ENCODE peak calls at places on chromosomes 1 and 21, in five cellular contexts. X, Q, R, D and B are unnamed samples.
A peak's percentile ranks its signal among the peaks of the same experiment; 100 is the strongest.

GRCh38 chr1:3717715-3718601 is 34.3 kb upstream of the CCDC27 start:
- DNase-seq in X (no peak), Q (no peak), R (peak; percentile 83), D (no peak), B (no peak)

GRCh38 chr1:45876000-45876399 is 72.6 kb downstream of the MAST2 start:
- DNase-seq in X (no peak), Q (no peak), R (no peak), D (no peak), B (no peak)

GRCh38 chr1:184791199-184791935 is 36.7 kb upstream of the EDEM3 start:
- DNase-seq in X (no peak), Q (peak; percentile 18), R (no peak), D (no peak), B (no peak)

GRCh38 chr1:172585348-172585747 is 52.4 kb downstream of the SUCO start:
- DNase-seq in X (no peak), Q (no peak), R (no peak), D (no peak), B (peak; percentile 90)

GRCh38 chr1:41578712-41579335 is 94.3 kb upstream of the EDN2 start:
- DNase-seq in X (no peak), Q (peak; percentile 20), R (peak; percentile 42), D (no peak), B (peak; percentile 24)

GRCh38 chr21:34639882-34640788 is 25.2 kb upstream of the RCAN1 start:
- DNase-seq in X (no peak), Q (no peak), R (no peak), D (no peak), B (no peak)

GRCh38 chr21:43982489-43983078 is 29.5 kb upstream of the TRAPPC10 start:
- DNase-seq in X (no peak), Q (no peak), R (no peak), D (no peak), B (no peak)

GRCh38 chr1:11648039-11648438 is 6.2 kb downstream of the FBXO2 start:
- DNase-seq in X (peak; percentile 98), Q (no peak), R (no peak), D (no peak), B (no peak)

GRCh38 chr1:10170362-10170665 is 40.1 kb upstream of the KIF1B start:
- DNase-seq in X (no peak), Q (no peak), R (no peak), D (no peak), B (peak; percentile 26)

GRCh38 chr1:93717639-93718038 is 36.0 kb upstream of the BCAR3 start:
- DNase-seq in X (no peak), Q (no peak), R (no peak), D (no peak), B (no peak)

GRCh38 chr1:221697924-221698425 is 43.9 kb downstream of the DUSP10 start:
- DNase-seq in X (no peak), Q (no peak), R (no peak), D (no peak), B (peak; percentile 18)

GRCh38 chr1:69506310-69506709 is 61.4 kb upstream of the LRRC7 start:
- DNase-seq in X (no peak), Q (no peak), R (no peak), D (no peak), B (no peak)

GRCh38 chr1:43001434-43001833 is 42.8 kb upstream of the SLC2A1 start:
- DNase-seq in X (no peak), Q (no peak), R (no peak), D (no peak), B (no peak)

GRCh38 chr1:206560021-206560716 is 52.1 kb downstream of the EIF2D start:
- DNase-seq in X (no peak), Q (no peak), R (no peak), D (no peak), B (no peak)

GRCh38 chr1:236516929-236517704 is 6.7 kb upstream of the LGALS8 start:
- DNase-seq in X (no peak), Q (peak; percentile 54), R (no peak), D (no peak), B (peak; percentile 96)

GRCh38 chr1:221289103-221289502 is 409.9 kb downstream of the HLX start:
- DNase-seq in X (no peak), Q (no peak), R (no peak), D (no peak), B (peak; percentile 26)

GRCh38 chr1:172637522-172637921 is 21.4 kb upstream of the FASLG start:
- DNase-seq in X (no peak), Q (peak; percentile 97), R (no peak), D (no peak), B (peak; percentile 85)

GRCh38 chr1:166169182-166169581 is 2.4 kb upstream of the FAM78B start:
- DNase-seq in X (no peak), Q (no peak), R (no peak), D (no peak), B (no peak)

GRCh38 chr1:50880373-50880772 is 79.7 kb downstream of the FAF1 start:
- DNase-seq in X (no peak), Q (no peak), R (no peak), D (no peak), B (no peak)

GRCh38 chr1:152053375-152053774 is 16.6 kb upstream of the S100A11 start:
- DNase-seq in X (no peak), Q (no peak), R (no peak), D (no peak), B (no peak)

GRCh38 chr1:8943516-8943896 is 2.2 kb upstream of the CA6 start:
- DNase-seq in X (no peak), Q (no peak), R (peak; percentile 81), D (no peak), B (no peak)

GRCh38 chr1:21639594-21640041 is 29.5 kb downstream of the RAP1GAP start:
- DNase-seq in X (no peak), Q (no peak), R (no peak), D (no peak), B (no peak)

GRCh38 chr1:41665962-41666917 is 181.8 kb upstream of the EDN2 start:
- DNase-seq in X (no peak), Q (no peak), R (no peak), D (no peak), B (peak; percentile 46)

GRCh38 chr1:82565146-82565545 is 764.4 kb downstream of the ADGRL2 start:
- DNase-seq in X (no peak), Q (peak; percentile 90), R (peak; percentile 34), D (no peak), B (peak; percentile 71)

GRCh38 chr1:245091171-245091621 is 63.6 kb upstream of the KIF26B start:
- DNase-seq in X (no peak), Q (peak; percentile 27), R (no peak), D (no peak), B (peak; percentile 33)

GRCh38 chr1:49424782-49425181 is 599.0 kb downstream of the AGBL4 start:
- DNase-seq in X (no peak), Q (no peak), R (no peak), D (no peak), B (peak; percentile 10)

GRCh38 chr1:170660874-170661645 is 2.9 kb upstream of the PRRX1 start:
- DNase-seq in X (no peak), Q (no peak), R (peak; percentile 42), D (no peak), B (no peak)
- H3K27me3 ChIP-seq in X (no peaks in the 10 kb centered on the region), Q (no peaks in the 10 kb centered on the region), R (peaks cover 67% of the 10 kb centered on the region), D (peaks cover 67% of the 10 kb centered on the region), B (peaks cover 44% of the 10 kb centered on the region)

GRCh38 chr1:40530735-40531380 is 579 bp upstream of the ZNF684 start:
- DNase-seq in X (no peak), Q (peak; percentile 6), R (no peak), D (no peak), B (no peak)

GRCh38 chr1:40531381-40532061 is at the start of gene ZNF684:
- DNase-seq in X (peak; percentile 89), Q (peak; percentile 95), R (peak; percentile 93), D (peak; percentile 76), B (peak; percentile 97)

GRCh38 chr1:40534589-40534988 is 3.2 kb downstream of the ZNF684 start:
- DNase-seq in X (no peak), Q (no peak), R (no peak), D (no peak), B (no peak)

GRCh38 chr1:40532062-40532389 is 589 bp downstream of the ZNF684 start:
- DNase-seq in X (no peak), Q (no peak), R (no peak), D (no peak), B (no peak)

GRCh38 chr1:40532844-40533424 is 1.5 kb downstream of the ZNF684 start:
- DNase-seq in X (no peak), Q (peak; percentile 62), R (no peak), D (peak; percentile 16), B (peak; percentile 61)
- TF ChIP-seq CTCF in X (peak; percentile 56), Q (peak; percentile 72), R (peak; percentile 80), D (peak; percentile 68), B (peak; percentile 66)

DNA sequence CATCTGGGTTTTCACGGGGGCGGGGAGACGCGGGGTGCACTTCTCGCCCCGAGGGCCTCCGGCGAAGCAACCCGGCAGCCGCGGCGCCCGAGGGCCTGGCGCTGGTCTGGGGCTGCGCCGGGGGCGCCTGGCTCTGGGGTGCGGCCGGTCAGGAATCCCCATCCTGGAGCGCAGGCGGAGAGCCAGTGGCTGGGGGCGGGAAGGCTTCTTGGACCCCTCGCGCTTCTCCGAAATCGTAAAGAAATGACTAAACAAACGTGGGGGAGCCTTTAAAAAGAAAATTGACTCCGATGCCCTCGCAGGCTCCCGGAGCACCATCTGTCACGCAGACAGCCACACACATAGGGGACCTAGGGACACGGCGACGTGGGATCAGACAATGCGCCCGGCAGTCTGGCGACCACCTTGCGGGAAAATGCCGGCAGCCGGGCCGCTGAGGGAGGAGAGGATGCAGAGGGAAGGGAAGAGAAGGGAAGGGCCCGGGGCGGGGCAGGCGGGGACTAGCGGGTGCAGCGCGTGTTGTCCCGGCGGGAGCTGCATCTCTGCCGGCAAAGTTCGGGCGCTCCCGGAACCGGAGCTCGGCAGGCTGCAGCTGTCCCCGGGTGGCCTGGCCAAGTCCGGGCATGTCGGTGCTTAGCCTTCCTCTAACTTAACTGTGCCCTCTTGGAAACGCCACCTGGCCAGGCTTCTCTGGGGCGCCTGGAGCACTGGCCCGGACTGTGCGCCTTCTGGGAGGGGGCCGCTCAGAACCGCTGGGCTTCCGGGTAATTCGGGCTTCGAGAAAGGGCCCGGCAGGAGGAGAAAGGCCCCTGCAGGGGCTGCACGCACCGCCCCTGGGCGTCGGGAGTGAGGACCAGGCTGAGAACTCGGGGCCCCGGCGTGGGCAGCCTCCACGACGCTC is 1.9 kb downstream of the NHLH2 start:
- DNase-seq in X (no peak), Q (no peak), R (peak; percentile 77), D (no peak), B (peak; percentile 56)
- H3K27me3 ChIP-seq in X (peaks cover 59% of the 10 kb centered on the region), Q (peaks cover 72% of the 10 kb centered on the region), R (peaks cover 2% of the 10 kb centered on the region), D (peaks cover 55% of the 10 kb centered on the region), B (peaks cover 21% of the 10 kb centered on the region)

GRCh38 chr1:90502696-90503095 is 214.4 kb downstream of the BARHL2 start:
- DNase-seq in X (no peak), Q (no peak), R (peak; percentile 39), D (no peak), B (no peak)

GRCh38 chr1:90507173-90507572 is 209.9 kb downstream of the BARHL2 start:
- DNase-seq in X (no peak), Q (no peak), R (no peak), D (no peak), B (no peak)

GRCh38 chr1:90505806-90506205 is 211.3 kb downstream of the BARHL2 start:
- DNase-seq in X (no peak), Q (no peak), R (no peak), D (no peak), B (no peak)

GRCh38 chr1:90502194-90502593 is 214.9 kb downstream of the BARHL2 start:
- DNase-seq in X (no peak), Q (no peak), R (no peak), D (no peak), B (no peak)

DNA sequence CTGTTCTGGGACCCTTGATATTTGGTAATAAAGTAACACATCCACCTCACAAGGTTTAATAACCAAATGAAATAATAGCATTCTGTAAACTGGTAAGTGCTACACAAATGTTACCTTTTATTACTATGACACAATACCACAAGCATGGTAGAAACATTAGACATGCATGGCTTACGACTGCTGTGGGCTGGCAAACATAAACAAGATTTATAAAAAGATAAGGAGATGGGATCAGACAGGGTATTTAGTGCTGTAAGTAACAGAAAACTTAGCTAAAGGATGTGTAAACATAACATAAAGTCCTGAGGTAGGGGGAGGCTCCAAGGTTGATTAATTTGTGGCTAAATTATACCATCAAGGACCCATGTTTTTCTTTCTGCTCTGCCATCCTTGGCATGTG is 212.6 kb downstream of the BARHL2 start:
- DNase-seq in X (no peak), Q (no peak), R (no peak), D (no peak), B (no peak)
- TF ChIP-seq CTCF in X (no peak), Q (no peak), R (no peak), D (no peak), B (no peak)